ENCODE peak calls at places on chromosome 2, in eight cellular contexts. One of them, this sample, is unnamed.

GRCh38 chr2:116680537-116680936 is 1134.0 kb upstream of the DDX18 start:
- DNase-seq in activated CD8-positive, alpha-beta memory T cell treated with anti-CD3 and anti-CD28 coated beads for 24 hours: no peak
- DNase-seq in stimulated activated CD8-positive, alpha-beta memory T cell treated with anti-CD3 and anti-CD28 coated beads, Interleukin-15, amount 100 ng/mL, for 1 hour: no peak
- DNase-seq in brain microvascular endothelial cell: no peak
- DNase-seq in SJSA1: no peak
- DNase-seq in ELF-1: no peak
- DNase-seq in M059J: no peak
- DNase-seq in NCI-H446: no peak
- DNase-seq in this sample: no peak

GRCh38 chr2:128073278-128073677 is 17.7 kb upstream of the UGGT1 start:
- DNase-seq in stimulated activated CD8-positive, alpha-beta memory T cell treated with anti-CD3 and anti-CD28 coated beads, Interleukin-15, amount 100 ng/mL, for 1 hour: no peak
- DNase-seq in brain microvascular endothelial cell: no peak
- DNase-seq in SJSA1: no peak
- DNase-seq in M059J: no peak
- DNase-seq in ELF-1: no peak
- DNase-seq in activated CD8-positive, alpha-beta memory T cell treated with anti-CD3 and anti-CD28 coated beads for 24 hours: no peak
- DNase-seq in NCI-H446: no peak
- DNase-seq in this sample: no peak

GRCh38 chr2:201930831-201931230 is 102.8 kb upstream of the FZD7 start:
- DNase-seq in brain microvascular endothelial cell: no peak
- DNase-seq in M059J: peak
- DNase-seq in ELF-1: no peak
- DNase-seq in activated CD8-positive, alpha-beta memory T cell treated with anti-CD3 and anti-CD28 coated beads for 24 hours: no peak
- DNase-seq in SJSA1: peak
- DNase-seq in stimulated activated CD8-positive, alpha-beta memory T cell treated with anti-CD3 and anti-CD28 coated beads, Interleukin-15, amount 100 ng/mL, for 1 hour: no peak
- DNase-seq in NCI-H446: no peak
- DNase-seq in this sample: no peak

GRCh38 chr2:208186921-208187320 is 2.9 kb downstream of the C2orf80 start:
- DNase-seq in stimulated activated CD8-positive, alpha-beta memory T cell treated with anti-CD3 and anti-CD28 coated beads, Interleukin-15, amount 100 ng/mL, for 1 hour: no peak
- DNase-seq in NCI-H446: no peak
- DNase-seq in M059J: no peak
- DNase-seq in ELF-1: no peak
- DNase-seq in SJSA1: no peak
- DNase-seq in activated CD8-positive, alpha-beta memory T cell treated with anti-CD3 and anti-CD28 coated beads for 24 hours: no peak
- DNase-seq in brain microvascular endothelial cell: no peak
- DNase-seq in this sample: no peak

GRCh38 chr2:226802573-226802972 is 3.0 kb upstream of the IRS1 start:
- DNase-seq in M059J: peak
- DNase-seq in brain microvascular endothelial cell: peak
- DNase-seq in activated CD8-positive, alpha-beta memory T cell treated with anti-CD3 and anti-CD28 coated beads for 24 hours: no peak
- DNase-seq in NCI-H446: peak
- DNase-seq in stimulated activated CD8-positive, alpha-beta memory T cell treated with anti-CD3 and anti-CD28 coated beads, Interleukin-15, amount 100 ng/mL, for 1 hour: no peak
- DNase-seq in SJSA1: no peak
- DNase-seq in ELF-1: no peak
- DNase-seq in this sample: peak

GRCh38 chr2:855177-855576 is 95.5 kb upstream of the SNTG2 start:
- DNase-seq in activated CD8-positive, alpha-beta memory T cell treated with anti-CD3 and anti-CD28 coated beads for 24 hours: no peak
- DNase-seq in stimulated activated CD8-positive, alpha-beta memory T cell treated with anti-CD3 and anti-CD28 coated beads, Interleukin-15, amount 100 ng/mL, for 1 hour: no peak
- DNase-seq in brain microvascular endothelial cell: no peak
- DNase-seq in M059J: no peak
- DNase-seq in SJSA1: no peak
- DNase-seq in ELF-1: no peak
- DNase-seq in NCI-H446: no peak
- DNase-seq in this sample: no peak

GRCh38 chr2:191933307-191934105 is 86.6 kb upstream of the CAVIN2 start:
- DNase-seq in NCI-H446: no peak
- DNase-seq in brain microvascular endothelial cell: peak
- DNase-seq in M059J: peak
- DNase-seq in stimulated activated CD8-positive, alpha-beta memory T cell treated with anti-CD3 and anti-CD28 coated beads, Interleukin-15, amount 100 ng/mL, for 1 hour: no peak
- DNase-seq in ELF-1: no peak
- DNase-seq in activated CD8-positive, alpha-beta memory T cell treated with anti-CD3 and anti-CD28 coated beads for 24 hours: no peak
- DNase-seq in SJSA1: no peak
- DNase-seq in this sample: no peak

GRCh38 chr2:105872142-105872728 is 127.5 kb downstream of the NCK2 start:
- DNase-seq in SJSA1: no peak
- DNase-seq in NCI-H446: no peak
- DNase-seq in ELF-1: no peak
- DNase-seq in M059J: no peak
- DNase-seq in activated CD8-positive, alpha-beta memory T cell treated with anti-CD3 and anti-CD28 coated beads for 24 hours: peak
- DNase-seq in brain microvascular endothelial cell: no peak
- DNase-seq in stimulated activated CD8-positive, alpha-beta memory T cell treated with anti-CD3 and anti-CD28 coated beads, Interleukin-15, amount 100 ng/mL, for 1 hour: no peak
- DNase-seq in this sample: no peak

GRCh38 chr2:233311241-233311926 is 3.8 kb downstream of the SAG start:
- DNase-seq in stimulated activated CD8-positive, alpha-beta memory T cell treated with anti-CD3 and anti-CD28 coated beads, Interleukin-15, amount 100 ng/mL, for 1 hour: no peak
- DNase-seq in brain microvascular endothelial cell: no peak
- DNase-seq in ELF-1: no peak
- DNase-seq in M059J: no peak
- DNase-seq in activated CD8-positive, alpha-beta memory T cell treated with anti-CD3 and anti-CD28 coated beads for 24 hours: no peak
- DNase-seq in NCI-H446: no peak
- DNase-seq in SJSA1: no peak
- DNase-seq in this sample: no peak

GRCh38 chr2:18516112-18516511 is 44.3 kb downstream of the RDH14 start:
- DNase-seq in brain microvascular endothelial cell: peak
- DNase-seq in stimulated activated CD8-positive, alpha-beta memory T cell treated with anti-CD3 and anti-CD28 coated beads, Interleukin-15, amount 100 ng/mL, for 1 hour: no peak
- DNase-seq in activated CD8-positive, alpha-beta memory T cell treated with anti-CD3 and anti-CD28 coated beads for 24 hours: no peak
- DNase-seq in ELF-1: peak
- DNase-seq in NCI-H446: no peak
- DNase-seq in M059J: peak
- DNase-seq in SJSA1: peak
- DNase-seq in this sample: no peak

GRCh38 chr2:163011035-163011434 is 172.5 kb upstream of the KCNH7 start:
- DNase-seq in activated CD8-positive, alpha-beta memory T cell treated with anti-CD3 and anti-CD28 coated beads for 24 hours: no peak
- DNase-seq in ELF-1: no peak
- DNase-seq in M059J: no peak
- DNase-seq in NCI-H446: no peak
- DNase-seq in brain microvascular endothelial cell: no peak
- DNase-seq in SJSA1: no peak
- DNase-seq in stimulated activated CD8-positive, alpha-beta memory T cell treated with anti-CD3 and anti-CD28 coated beads, Interleukin-15, amount 100 ng/mL, for 1 hour: no peak
- DNase-seq in this sample: no peak

GRCh38 chr2:3108105-3108504 is 269.5 kb downstream of the EIPR1 start:
- DNase-seq in ELF-1: no peak
- DNase-seq in stimulated activated CD8-positive, alpha-beta memory T cell treated with anti-CD3 and anti-CD28 coated beads, Interleukin-15, amount 100 ng/mL, for 1 hour: no peak
- DNase-seq in NCI-H446: no peak
- DNase-seq in activated CD8-positive, alpha-beta memory T cell treated with anti-CD3 and anti-CD28 coated beads for 24 hours: no peak
- DNase-seq in M059J: no peak
- DNase-seq in SJSA1: no peak
- DNase-seq in brain microvascular endothelial cell: no peak
- DNase-seq in this sample: no peak

GRCh38 chr2:48205137-48205798 is 299.0 kb upstream of the FBXO11 start:
- DNase-seq in NCI-H446: no peak
- DNase-seq in SJSA1: no peak
- DNase-seq in stimulated activated CD8-positive, alpha-beta memory T cell treated with anti-CD3 and anti-CD28 coated beads, Interleukin-15, amount 100 ng/mL, for 1 hour: no peak
- DNase-seq in brain microvascular endothelial cell: peak
- DNase-seq in ELF-1: no peak
- DNase-seq in M059J: no peak
- DNase-seq in activated CD8-positive, alpha-beta memory T cell treated with anti-CD3 and anti-CD28 coated beads for 24 hours: no peak
- DNase-seq in this sample: no peak

GRCh38 chr2:60294901-60295590 is 258.4 kb downstream of the BCL11A start:
- DNase-seq in ELF-1: peak
- DNase-seq in stimulated activated CD8-positive, alpha-beta memory T cell treated with anti-CD3 and anti-CD28 coated beads, Interleukin-15, amount 100 ng/mL, for 1 hour: no peak
- DNase-seq in M059J: no peak
- DNase-seq in activated CD8-positive, alpha-beta memory T cell treated with anti-CD3 and anti-CD28 coated beads for 24 hours: no peak
- DNase-seq in NCI-H446: no peak
- DNase-seq in SJSA1: no peak
- DNase-seq in brain microvascular endothelial cell: no peak
- DNase-seq in this sample: no peak

GRCh38 chr2:18527822-18528221 is 32.6 kb downstream of the RDH14 start:
- DNase-seq in ELF-1: no peak
- DNase-seq in activated CD8-positive, alpha-beta memory T cell treated with anti-CD3 and anti-CD28 coated beads for 24 hours: no peak
- DNase-seq in SJSA1: no peak
- DNase-seq in M059J: no peak
- DNase-seq in NCI-H446: no peak
- DNase-seq in stimulated activated CD8-positive, alpha-beta memory T cell treated with anti-CD3 and anti-CD28 coated beads, Interleukin-15, amount 100 ng/mL, for 1 hour: no peak
- DNase-seq in brain microvascular endothelial cell: no peak
- DNase-seq in this sample: no peak

GRCh38 chr2:10924441-10924840 is 12.7 kb downstream of the KCNF1 start:
- DNase-seq in M059J: no peak
- DNase-seq in stimulated activated CD8-positive, alpha-beta memory T cell treated with anti-CD3 and anti-CD28 coated beads, Interleukin-15, amount 100 ng/mL, for 1 hour: no peak
- DNase-seq in SJSA1: no peak
- DNase-seq in brain microvascular endothelial cell: no peak
- DNase-seq in ELF-1: no peak
- DNase-seq in NCI-H446: no peak
- DNase-seq in activated CD8-positive, alpha-beta memory T cell treated with anti-CD3 and anti-CD28 coated beads for 24 hours: no peak
- DNase-seq in this sample: no peak

GRCh38 chr2:152395132-152396024 is 60.4 kb downstream of the FMNL2 start:
- DNase-seq in activated CD8-positive, alpha-beta memory T cell treated with anti-CD3 and anti-CD28 coated beads for 24 hours: no peak
- DNase-seq in ELF-1: no peak
- DNase-seq in brain microvascular endothelial cell: peak
- DNase-seq in SJSA1: no peak
- DNase-seq in NCI-H446: no peak
- DNase-seq in stimulated activated CD8-positive, alpha-beta memory T cell treated with anti-CD3 and anti-CD28 coated beads, Interleukin-15, amount 100 ng/mL, for 1 hour: no peak
- DNase-seq in M059J: no peak
- DNase-seq in this sample: no peak

GRCh38 chr2:222569826-222570225 is 86.1 kb downstream of the FARSB start:
- DNase-seq in ELF-1: no peak
- DNase-seq in activated CD8-positive, alpha-beta memory T cell treated with anti-CD3 and anti-CD28 coated beads for 24 hours: no peak
- DNase-seq in M059J: peak
- DNase-seq in SJSA1: no peak
- DNase-seq in brain microvascular endothelial cell: no peak
- DNase-seq in NCI-H446: no peak
- DNase-seq in stimulated activated CD8-positive, alpha-beta memory T cell treated with anti-CD3 and anti-CD28 coated beads, Interleukin-15, amount 100 ng/mL, for 1 hour: no peak
- DNase-seq in this sample: no peak

This sample was measured in cerebellum.